ENCODE peak calls at places on chromosome 15, in six cellular contexts. One of them, this sample, is unnamed.

GRCh38 chr15:48559270-48559669 is 86.2 kb downstream of the FBN1 start:
- DNase-seq in H1: no peak
- DNase-seq in IMR-90: peak; percentile 87
- DNase-seq in trophoblast cell: no peak
- DNase-seq in neuronal stem cell: peak; percentile 21
- DNase-seq in H9: no peak
- DNase-seq in this sample: peak; percentile 63

GRCh38 chr15:68384451-68385239 is 47.3 kb downstream of the ITGA11 start:
- DNase-seq in H1: peak; percentile 28
- DNase-seq in IMR-90: peak; percentile 92
- DNase-seq in trophoblast cell: no peak
- DNase-seq in neuronal stem cell: no peak
- DNase-seq in H9: peak; percentile 9
- DNase-seq in this sample: no peak

GRCh38 chr15:56035166-56035565 is 41.8 kb upstream of the NEDD4 start:
- DNase-seq in H1: no peak
- DNase-seq in IMR-90: no peak
- DNase-seq in trophoblast cell: no peak
- DNase-seq in neuronal stem cell: no peak
- DNase-seq in H9: no peak
- DNase-seq in this sample: no peak

GRCh38 chr15:57697588-57697987 is 8.9 kb upstream of the POLR2M start:
- DNase-seq in H1: no peak
- DNase-seq in IMR-90: peak; percentile 19
- DNase-seq in trophoblast cell: no peak
- DNase-seq in neuronal stem cell: no peak
- DNase-seq in H9: no peak
- DNase-seq in this sample: no peak

GRCh38 chr15:72285927-72286516 is 13.7 kb upstream of the PARP6 start:
- DNase-seq in H1: peak; percentile 72
- DNase-seq in IMR-90: peak; percentile 14
- DNase-seq in trophoblast cell: no peak
- DNase-seq in neuronal stem cell: no peak
- DNase-seq in H9: peak; percentile 72
- DNase-seq in this sample: peak; percentile 63

GRCh38 chr15:77904436-77904821 is 173.1 kb downstream of the TBC1D2B start:
- DNase-seq in H1: no peak
- DNase-seq in IMR-90: no peak
- DNase-seq in trophoblast cell: no peak
- DNase-seq in neuronal stem cell: no peak
- DNase-seq in H9: no peak
- DNase-seq in this sample: no peak

GRCh38 chr15:41930221-41930866 is 36.5 kb upstream of the SPTBN5 start:
- DNase-seq in H1: no peak
- DNase-seq in IMR-90: peak; percentile 97
- DNase-seq in trophoblast cell: peak; percentile 35
- DNase-seq in neuronal stem cell: no peak
- DNase-seq in H9: no peak
- DNase-seq in this sample: no peak

GRCh38 chr15:86162172-86162591 is 82.5 kb downstream of the AGBL1 start:
- DNase-seq in H1: no peak
- DNase-seq in IMR-90: no peak
- DNase-seq in trophoblast cell: no peak
- DNase-seq in neuronal stem cell: no peak
- DNase-seq in H9: no peak
- DNase-seq in this sample: no peak

GRCh38 chr15:70025413-70026296 is 72.1 kb downstream of the TLE3 start:
- DNase-seq in H1: no peak
- DNase-seq in IMR-90: no peak
- DNase-seq in trophoblast cell: no peak
- DNase-seq in neuronal stem cell: no peak
- DNase-seq in H9: no peak
- DNase-seq in this sample: no peak

GRCh38 chr15:83918011-83918410 is 264.1 kb downstream of the ADAMTSL3 start:
- DNase-seq in H1: no peak
- DNase-seq in IMR-90: no peak
- DNase-seq in trophoblast cell: no peak
- DNase-seq in neuronal stem cell: no peak
- DNase-seq in H9: no peak
- DNase-seq in this sample: no peak

GRCh38 chr15:27454281-27455060 is 483.5 kb downstream of the GABRG3 start:
- DNase-seq in H1: no peak
- DNase-seq in IMR-90: peak; percentile 54
- DNase-seq in trophoblast cell: no peak
- DNase-seq in neuronal stem cell: no peak
- DNase-seq in H9: no peak
- DNase-seq in this sample: no peak

GRCh38 chr15:68447209-68447608 is 15.2 kb upstream of the ITGA11 start:
- DNase-seq in H1: no peak
- DNase-seq in IMR-90: no peak
- DNase-seq in trophoblast cell: no peak
- DNase-seq in neuronal stem cell: no peak
- DNase-seq in H9: no peak
- DNase-seq in this sample: no peak

GRCh38 chr15:94535298-94536048 is 304.1 kb downstream of the MCTP2 start:
- DNase-seq in H1: no peak
- DNase-seq in IMR-90: no peak
- DNase-seq in trophoblast cell: no peak
- DNase-seq in neuronal stem cell: no peak
- DNase-seq in H9: no peak
- DNase-seq in this sample: peak; percentile 68

GRCh38 chr15:89450076-89451006 is 46.0 kb downstream of the RHCG start:
- DNase-seq in H1: peak; percentile 45
- DNase-seq in IMR-90: no peak
- DNase-seq in trophoblast cell: no peak
- DNase-seq in neuronal stem cell: no peak
- DNase-seq in H9: no peak
- DNase-seq in this sample: peak; percentile 40

GRCh38 chr15:43793647-43794046 is 1.5 kb downstream of the SERF2 start:
- DNase-seq in H1: no peak
- DNase-seq in IMR-90: no peak
- DNase-seq in trophoblast cell: no peak
- DNase-seq in neuronal stem cell: no peak
- DNase-seq in H9: no peak
- DNase-seq in this sample: no peak

GRCh38 chr15:43791993-43792760 is at the start of gene SERF2:
- DNase-seq in H1: peak; percentile 99
- DNase-seq in IMR-90: peak; percentile 99
- DNase-seq in trophoblast cell: peak; percentile 99
- DNase-seq in neuronal stem cell: peak; percentile 98
- DNase-seq in H9: peak; percentile 100
- DNase-seq in this sample: peak; percentile 100

GRCh38 chr15:43794269-43795037 is 2.3 kb downstream of the SERF2 start:
- DNase-seq in H1: no peak
- DNase-seq in IMR-90: peak; percentile 65
- DNase-seq in trophoblast cell: no peak
- DNase-seq in neuronal stem cell: no peak
- DNase-seq in H9: no peak
- DNase-seq in this sample: peak; percentile 46

GRCh38 chr15:43795197-43795596 is 3.1 kb downstream of the SERF2 start:
- DNase-seq in H1: no peak
- DNase-seq in IMR-90: no peak
- DNase-seq in trophoblast cell: no peak
- DNase-seq in neuronal stem cell: no peak
- DNase-seq in H9: no peak
- DNase-seq in this sample: no peak

DNA sequence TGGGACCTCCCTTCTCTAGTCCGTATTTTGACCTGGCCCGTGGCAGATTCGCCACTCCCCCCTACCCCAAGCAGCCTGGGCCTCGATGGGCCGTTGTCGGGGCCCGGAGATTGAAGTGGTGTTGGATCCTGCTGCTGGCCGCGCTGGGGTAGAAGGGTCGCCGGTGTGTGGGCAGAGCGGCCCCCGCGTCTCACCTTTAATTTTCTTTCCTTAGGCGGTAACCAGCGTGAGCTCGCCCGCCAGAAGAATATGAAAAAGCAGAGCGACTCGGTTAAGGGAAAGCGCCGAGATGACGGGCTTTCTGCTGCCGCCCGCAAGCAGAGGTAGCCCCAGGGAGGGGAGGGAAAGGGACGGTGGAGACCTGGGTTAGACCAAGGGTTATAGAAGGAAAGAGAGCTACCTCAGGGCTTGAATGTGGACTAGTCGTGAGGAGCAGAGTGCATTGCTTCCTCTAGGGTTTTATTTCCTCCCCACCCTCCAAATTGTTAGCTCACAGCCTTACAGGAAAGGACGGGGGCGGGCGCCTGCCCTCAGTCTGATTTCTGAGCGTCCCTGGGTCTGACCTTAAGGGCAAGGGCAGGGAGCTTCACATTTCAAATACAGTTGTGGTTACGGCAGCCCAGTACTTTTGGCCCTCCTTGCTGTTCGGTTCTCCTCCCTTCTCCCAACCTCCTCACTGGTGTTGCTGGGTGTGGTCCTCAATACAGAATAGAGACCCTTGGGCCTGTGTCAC is 807 bp downstream of the SERF2 start:
- DNase-seq in H1: no peak
- DNase-seq in IMR-90: peak; percentile 34
- DNase-seq in trophoblast cell: no peak
- DNase-seq in neuronal stem cell: peak; percentile 12
- DNase-seq in H9: no peak
- DNase-seq in this sample: peak; percentile 59
- H4K8ac ChIP-seq in H1: peak overlapping the region; percentile 88
- H4K8ac ChIP-seq in IMR-90: peak overlapping the region; percentile 86
- H4K8ac ChIP-seq in trophoblast cell: peak overlapping the region; percentile 96
- H4K8ac ChIP-seq in neuronal stem cell: no peak overlapping the region
- H4K8ac ChIP-seq in H9: no peak overlapping the region
- H4K8ac ChIP-seq in this sample: no peak overlapping the region

DNA sequence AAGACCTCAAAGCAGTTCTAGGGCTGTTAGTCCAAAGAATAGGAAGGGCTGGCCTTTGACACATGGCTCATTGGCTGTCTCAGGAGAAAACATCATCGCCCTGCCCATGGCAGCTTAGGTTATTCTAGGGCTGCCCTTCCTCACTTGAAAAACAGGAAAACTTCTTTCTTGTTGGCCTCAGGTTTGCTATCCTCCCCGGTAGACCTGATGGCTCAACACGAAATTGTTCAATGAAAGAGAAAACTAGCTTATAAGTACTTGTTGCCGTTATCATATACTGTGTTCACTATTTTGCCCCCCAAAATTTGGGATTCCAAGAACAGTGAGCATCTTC is 602 bp upstream of the SLTM start:
- DNase-seq in H1: no peak
- DNase-seq in IMR-90: no peak
- DNase-seq in trophoblast cell: no peak
- DNase-seq in neuronal stem cell: no peak
- DNase-seq in H9: no peak
- DNase-seq in this sample: no peak
- H4K8ac ChIP-seq in H1: no peak overlapping the region
- H4K8ac ChIP-seq in IMR-90: peak overlapping the region; percentile 82
- H4K8ac ChIP-seq in trophoblast cell: peak overlapping the region; percentile 84
- H4K8ac ChIP-seq in neuronal stem cell: no peak overlapping the region
- H4K8ac ChIP-seq in H9: no peak overlapping the region
- H4K8ac ChIP-seq in this sample: no peak overlapping the region

DNA sequence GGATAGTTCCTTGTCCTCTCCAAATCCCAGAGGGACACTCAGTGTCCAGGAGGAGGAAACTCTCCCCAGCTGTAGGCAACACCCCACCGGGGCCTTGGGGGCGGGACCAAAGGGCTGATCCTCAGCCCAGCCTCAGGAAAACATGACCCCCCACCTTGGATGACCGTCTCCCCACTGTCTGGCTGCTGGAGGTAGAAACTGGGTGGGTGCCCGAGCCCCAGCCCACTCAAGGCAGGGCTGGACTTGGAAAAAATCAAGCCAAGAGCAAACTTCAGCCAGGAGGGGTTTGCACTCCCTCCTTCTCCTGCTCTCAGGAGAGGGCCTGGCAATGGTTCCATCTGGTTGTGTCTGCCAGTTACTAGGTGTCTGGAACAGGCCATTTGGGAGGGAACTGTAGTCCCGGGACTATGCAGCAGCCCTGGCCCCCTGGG is 3.6 kb upstream of the RASL12 start:
- DNase-seq in H1: no peak
- DNase-seq in IMR-90: no peak
- DNase-seq in trophoblast cell: no peak
- DNase-seq in neuronal stem cell: no peak
- DNase-seq in H9: no peak
- DNase-seq in this sample: no peak
- H4K8ac ChIP-seq in H1: peak overlapping the region; percentile 76
- H4K8ac ChIP-seq in IMR-90: no peak overlapping the region
- H4K8ac ChIP-seq in trophoblast cell: no peak overlapping the region
- H4K8ac ChIP-seq in neuronal stem cell: no peak overlapping the region
- H4K8ac ChIP-seq in H9: no peak overlapping the region
- H4K8ac ChIP-seq in this sample: no peak overlapping the region

GRCh38 chr15:80695911-80696651 is 971 bp downstream of the ABHD17C start:
- DNase-seq in H1: peak; percentile 52
- DNase-seq in IMR-90: no peak
- DNase-seq in trophoblast cell: no peak
- DNase-seq in neuronal stem cell: no peak
- DNase-seq in H9: no peak
- DNase-seq in this sample: peak; percentile 23
- H4K8ac ChIP-seq in H1: peak overlapping the region; percentile 84
- H4K8ac ChIP-seq in IMR-90: peak overlapping the region; percentile 30
- H4K8ac ChIP-seq in trophoblast cell: peak overlapping the region; percentile 94
- H4K8ac ChIP-seq in neuronal stem cell: no peak overlapping the region
- H4K8ac ChIP-seq in H9: no peak overlapping the region
- H4K8ac ChIP-seq in this sample: no peak overlapping the region

GRCh38 chr15:62658498-62658897 is 384.0 kb upstream of the TPM1 start:
- DNase-seq in H1: no peak
- DNase-seq in IMR-90: no peak
- DNase-seq in trophoblast cell: no peak
- DNase-seq in neuronal stem cell: no peak
- DNase-seq in H9: no peak
- DNase-seq in this sample: peak; percentile 59
- H4K8ac ChIP-seq in H1: no peak overlapping the region
- H4K8ac ChIP-seq in IMR-90: no peak overlapping the region
- H4K8ac ChIP-seq in trophoblast cell: no peak overlapping the region
- H4K8ac ChIP-seq in neuronal stem cell: no peak overlapping the region
- H4K8ac ChIP-seq in H9: no peak overlapping the region
- H4K8ac ChIP-seq in this sample: no peak overlapping the region

This sample was measured in mesendoderm.